ENCODE peak calls at places on chromosomes 2 and 18, in five cellular contexts. M, Q, F, N and H are unnamed samples.

GRCh38 chr2:190137561-190137960 is 75.0 kb upstream of the MSTN start:
- DNase-seq in M (no peak), N (peak), F (no peak), Q (no peak), H (no peak)

GRCh38 chr2:214593723-214594122 is 182.9 kb downstream of the VWC2L start:
- DNase-seq in Q (peak), F (no peak), M (no peak), N (peak), H (no peak)

GRCh38 chr18:9642799-9643445 is 28.6 kb upstream of the PPP4R1 start:
- DNase-seq in Q (peak), N (no peak), F (no peak), M (no peak), H (no peak)

GRCh38 chr18:48300463-48300961 is 108.7 kb downstream of the ZBTB7C start:
- DNase-seq in N (no peak), M (no peak), Q (no peak), F (no peak), H (peak)

GRCh38 chr2:44836174-44836573 is 105.3 kb upstream of the SIX3 start:
- DNase-seq in Q (no peak), F (no peak), M (no peak), N (no peak), H (peak)

GRCh38 chr2:202337133-202337532 is 39.0 kb upstream of the BMPR2 start:
- DNase-seq in Q (peak), N (no peak), M (no peak), F (no peak), H (no peak)

GRCh38 chr2:227460079-227460485 is 11.9 kb upstream of the AGFG1 start:
- DNase-seq in Q (peak), F (no peak), N (peak), M (no peak), H (no peak)

GRCh38 chr2:29259221-29259620 is 144.0 kb downstream of the CLIP4 start:
- DNase-seq in M (no peak), Q (peak), F (no peak), N (peak), H (no peak)

GRCh38 chr2:54641988-54642387 is 81.5 kb upstream of the EML6 start:
- DNase-seq in N (no peak), M (no peak), Q (no peak), F (no peak), H (no peak)

GRCh38 chr2:44005831-44006230 is 10.0 kb upstream of the LRPPRC start:
- DNase-seq in N (no peak), F (no peak), Q (peak), M (no peak), H (no peak)

GRCh38 chr2:129661942-129662341 is 317.5 kb upstream of the RAB6C start:
- DNase-seq in N (no peak), Q (no peak), F (no peak), M (no peak), H (no peak)

GRCh38 chr18:76486029-76486428 is 9.0 kb downstream of the ZNF516 start:
- DNase-seq in F (no peak), Q (no peak), N (no peak), M (no peak), H (no peak)

GRCh38 chr18:48161911-48162698 is 231.6 kb upstream of the SMAD2 start:
- DNase-seq in M (peak), Q (no peak), N (no peak), F (no peak), H (no peak)

DNA sequence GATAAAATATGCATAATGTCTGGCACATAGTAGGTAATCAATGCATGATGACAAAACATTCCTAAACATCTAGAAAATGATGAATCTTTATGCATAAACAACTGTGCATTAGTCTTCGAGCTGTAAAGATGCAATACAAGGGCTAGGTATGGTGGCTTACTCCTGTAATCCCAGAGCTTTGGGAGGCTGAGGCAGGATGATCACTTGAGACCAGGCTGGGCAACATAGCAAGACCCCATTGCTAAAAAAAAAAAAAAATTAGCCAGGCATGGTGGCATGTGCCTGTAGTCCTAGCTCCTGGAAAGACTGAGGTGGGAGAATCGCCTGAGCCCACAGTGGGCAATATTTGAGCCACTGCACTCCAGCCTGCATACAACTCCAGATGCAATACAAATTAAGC is 5.3 kb downstream of the TET3 start:
- DNase-seq in Q (no peak), M (no peak), F (no peak), N (no peak), H (no peak)
- H3K4me3 ChIP-seq in Q (no peak), M (no peak), F (no peak), N (no peak), H (no peak)

GRCh38 chr2:23528690-23529089 is 143.7 kb downstream of the KLHL29 start:
- DNase-seq in F (no peak), Q (no peak), M (no peak), N (no peak), H (no peak)

GRCh38 chr2:23526835-23527790 is 142.1 kb downstream of the KLHL29 start:
- DNase-seq in Q (no peak), F (no peak), N (no peak), M (no peak), H (no peak)

GRCh38 chr2:23526114-23526513 is 141.1 kb downstream of the KLHL29 start:
- DNase-seq in N (no peak), F (no peak), Q (no peak), M (no peak), H (no peak)

GRCh38 chr2:23529659-23530058 is 144.7 kb downstream of the KLHL29 start:
- DNase-seq in Q (no peak), N (no peak), F (no peak), M (no peak), H (no peak)

GRCh38 chr2:23528171-23528570 is 143.2 kb downstream of the KLHL29 start:
- DNase-seq in Q (no peak), F (no peak), N (no peak), M (no peak), H (no peak)
- H3K4me3 ChIP-seq in Q (no peak), F (no peak), N (no peak), M (no peak), H (no peak)

GRCh38 chr2:66573412-66573811 is 138.5 kb downstream of the MEIS1 start:
- DNase-seq in Q (no peak), F (no peak), M (no peak), N (no peak), H (no peak)
- H3K4me3 ChIP-seq in Q (no peak), F (no peak), M (no peak), N (no peak), H (no peak)

DNA sequence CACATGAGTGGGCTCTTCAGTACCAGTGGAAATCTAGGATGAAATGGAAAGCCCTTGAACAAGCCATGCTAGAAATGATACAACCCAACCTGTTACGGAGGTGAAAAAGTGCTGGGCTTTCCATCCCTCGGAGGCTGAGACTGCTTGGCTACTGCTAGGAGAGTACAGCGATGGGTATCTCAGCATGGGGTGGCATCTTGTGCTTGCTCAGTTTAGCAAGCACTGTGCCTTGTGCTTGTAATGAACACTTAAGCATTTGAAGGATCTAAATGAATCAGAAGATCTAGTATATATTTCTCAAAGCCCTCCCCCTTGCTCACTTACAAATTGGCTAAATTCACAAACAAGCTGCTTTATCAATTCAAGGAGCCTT is 44.3 kb upstream of the EHBP1 start:
- DNase-seq in M (no peak), F (no peak), Q (no peak), N (no peak), H (no peak)
- H3K4me3 ChIP-seq in M (no peak), F (no peak), Q (no peak), N (no peak), H (no peak)

DNA sequence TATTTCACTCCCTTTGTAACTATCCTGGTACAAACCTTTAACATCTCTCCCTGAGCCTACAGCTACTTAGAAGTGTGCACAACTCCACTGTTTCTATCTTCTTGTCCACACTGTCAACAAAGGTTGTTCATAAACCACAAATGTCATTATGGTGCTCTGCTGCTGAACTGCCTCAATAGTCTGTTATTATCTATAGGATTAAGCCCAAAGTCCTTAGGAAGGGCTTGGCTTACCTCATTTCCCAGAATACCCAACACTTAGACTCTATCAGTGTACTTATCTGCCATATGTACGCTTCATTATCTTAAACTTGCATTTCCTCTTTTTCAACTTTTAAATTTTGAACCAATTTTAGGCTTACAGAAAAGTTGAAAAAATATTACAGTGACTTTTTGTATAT is 94.2 kb downstream of the HNMT start:
- DNase-seq in Q (no peak), N (no peak), M (no peak), F (no peak), H (no peak)
- H3K4me3 ChIP-seq in Q (no peak), N (no peak), M (no peak), F (no peak), H (no peak)

DNA sequence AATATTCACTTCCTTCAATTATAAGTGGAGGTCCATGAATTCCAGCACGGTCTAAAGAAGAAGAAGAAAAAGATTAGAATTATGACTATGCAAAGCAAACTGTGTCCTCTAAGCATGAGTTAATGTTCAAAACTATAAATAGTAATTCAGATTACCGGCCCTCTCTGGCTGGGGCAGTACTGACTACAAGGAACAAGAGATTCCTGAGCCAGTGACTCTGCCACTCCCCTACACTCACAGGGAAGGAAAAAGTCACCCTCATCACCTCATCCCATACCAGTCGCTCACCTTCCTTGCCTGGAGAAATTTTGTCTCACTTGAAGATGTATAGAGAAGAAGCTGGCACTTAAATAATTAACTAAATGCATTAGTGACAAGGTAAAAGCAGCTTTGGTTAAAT is 56.5 kb upstream of the CD302 start:
- DNase-seq in M (no peak), Q (no peak), F (no peak), N (no peak), H (no peak)
- H3K4me3 ChIP-seq in M (no peak), Q (no peak), F (no peak), N (no peak), H (no peak)

GRCh38 chr2:176097820-176098365 is 1.7 kb upstream of the HOXD12 start:
- DNase-seq in Q (no peak), F (no peak), M (no peak), N (no peak), H (no peak)

GRCh38 chr2:176098366-176099158 is 1.0 kb upstream of the HOXD12 start:
- DNase-seq in N (no peak), M (no peak), Q (no peak), F (no peak), H (no peak)

GRCh38 chr2:176096243-176096985 is 3.2 kb upstream of the HOXD12 start:
- DNase-seq in M (no peak), Q (peak), N (no peak), F (no peak), H (no peak)

GRCh38 chr2:176095421-176095820 is 2.9 kb downstream of the HOXD13 start:
- DNase-seq in N (no peak), F (no peak), M (no peak), Q (no peak), H (no peak)

DNA sequence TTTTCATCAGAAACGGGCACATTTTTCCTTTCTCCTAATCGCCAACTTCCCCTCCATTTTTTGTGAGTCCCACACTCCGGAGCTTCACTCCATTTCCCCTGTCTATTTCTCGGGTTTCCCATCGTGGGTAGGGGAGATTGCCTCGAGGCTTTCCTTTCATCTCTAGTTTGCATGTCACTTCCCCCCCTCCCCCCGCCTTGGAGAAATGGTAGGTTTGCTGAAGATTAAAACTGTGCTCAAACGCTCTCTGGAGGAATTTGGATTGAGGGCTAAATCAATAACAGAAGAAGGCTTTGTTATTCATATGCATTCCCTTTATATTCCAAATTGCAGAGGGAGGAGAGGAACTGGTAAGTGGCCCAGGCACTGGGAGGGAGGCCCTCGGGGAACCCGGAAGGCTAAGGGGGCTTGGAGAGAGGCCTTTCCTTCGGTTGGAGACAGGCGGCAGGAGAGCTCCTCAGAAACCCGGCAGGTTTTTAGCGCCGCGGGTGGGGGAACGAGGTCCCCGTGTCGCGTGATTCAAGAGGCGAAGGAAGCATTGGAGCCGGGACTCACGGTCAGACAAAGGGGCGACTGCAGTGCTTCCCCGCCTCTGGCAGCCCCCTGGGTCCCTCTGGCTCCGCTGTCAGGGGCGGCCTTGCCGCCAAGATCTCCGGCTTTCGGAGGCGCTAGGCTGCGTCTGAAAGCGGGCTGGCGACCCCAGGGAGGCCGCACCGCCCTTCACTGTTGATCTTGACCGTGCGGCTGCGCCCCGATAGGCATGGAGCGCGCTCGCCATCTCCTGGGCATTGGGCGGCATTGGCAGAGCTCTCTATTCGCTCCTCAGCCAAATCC is 2.4 kb upstream of the HOXD12 start:
- DNase-seq in N (peak), M (peak), Q (peak), F (no peak), H (no peak)
- H3K4me3 ChIP-seq in N (peak), M (peak), Q (peak), F (peak), H (peak)